ENCODE peak calls at places on chromosome 3, in six cellular contexts. O is mesothelial cell of epicardium; S is AG20443; J is activated gamma-delta T cell treated with anti-CD3 and anti-CD28 coated beads, Interleukin-2, amount 50 U/mL, for 16 hours; Q is COR-L47; Z is anterior cingulate cortex. W is an unnamed sample.

GRCh38 chr3:138060792-138061191 is 50.8 kb downstream of the CLDN18 start:
- DNase-seq in S (no peak), Q (no peak), J (no peak), O (no peak), Z (no peak), W (no peak)

GRCh38 chr3:17546500-17546899 is 195.9 kb downstream of the TBC1D5 start:
- DNase-seq in Q (no peak), Z (no peak), S (no peak), O (no peak), J (no peak), W (no peak)

GRCh38 chr3:197953881-197954280 is 3.9 kb downstream of the RPL35A start:
- DNase-seq in J (no peak), Z (no peak), S (no peak), O (no peak), Q (no peak), W (no peak)

GRCh38 chr3:108342829-108343478 is 46.6 kb downstream of the HHLA2 start:
- DNase-seq in Z (no peak), Q (no peak), O (no peak), S (peak; percentile 15), J (no peak), W (no peak)

GRCh38 chr3:110521019-110521418 is 550.6 kb upstream of the NECTIN3 start:
- DNase-seq in S (peak; percentile 53), J (no peak), Q (no peak), Z (no peak), O (no peak), W (peak; percentile 1)

GRCh38 chr3:152385761-152386160 is 117.0 kb downstream of the MBNL1 start:
- DNase-seq in J (no peak), S (peak; percentile 30), O (no peak), Q (no peak), Z (no peak), W (peak; percentile 81)

GRCh38 chr3:49668414-49668797 is 5.7 kb upstream of the APEH start:
- DNase-seq in S (peak; percentile 22), J (no peak), O (no peak), Z (no peak), Q (no peak), W (peak; percentile 50)

GRCh38 chr3:38548154-38548931 is 52.2 kb downstream of the EXOG start:
- DNase-seq in Q (no peak), S (no peak), O (no peak), J (no peak), Z (no peak), W (no peak)

GRCh38 chr3:185332026-185332735 is 30.8 kb upstream of the MAP3K13 start:
- DNase-seq in Z (no peak), J (no peak), O (no peak), S (no peak), Q (peak; percentile 76), W (no peak)

GRCh38 chr3:136632625-136633081 is 119.5 kb downstream of the STAG1 start:
- DNase-seq in Z (no peak), O (no peak), Q (no peak), J (no peak), S (no peak), W (no peak)

GRCh38 chr3:139934557-139935070 is 371 bp upstream of the CLSTN2 start:
- DNase-seq in Z (peak; percentile 48), Q (peak; percentile 76), S (peak; percentile 17), J (no peak), O (peak; percentile 43), W (peak; percentile 37)

GRCh38 chr3:35088943-35089342 is 550.4 kb upstream of the ARPP21 start:
- DNase-seq in J (no peak), Q (no peak), Z (no peak), S (no peak), O (no peak), W (no peak)

GRCh38 chr3:46971151-46971550 is 5.4 kb downstream of the CCDC12 start:
- DNase-seq in O (no peak), Q (no peak), J (no peak), S (no peak), Z (no peak), W (no peak)

GRCh38 chr3:42654331-42655201 is 1.1 kb downstream of the ZBTB47 start:
- DNase-seq in Z (peak; percentile 61), Q (peak; percentile 5), J (no peak), O (peak; percentile 79), S (peak; percentile 85), W (peak; percentile 32)

GRCh38 chr3:23209747-23210495 is 6.8 kb downstream of the UBE2E2 start:
- DNase-seq in O (no peak), J (no peak), Q (no peak), Z (no peak), S (no peak), W (no peak)

GRCh38 chr3:120449701-120450216 is 1.0 kb downstream of the FSTL1 start:
- DNase-seq in O (no peak), Q (no peak), J (no peak), S (peak; percentile 74), Z (no peak), W (no peak)

GRCh38 chr3:68060186-68060585 is 405.8 kb upstream of the SUCLG2 start:
- DNase-seq in Q (no peak), Z (no peak), S (no peak), J (no peak), O (no peak), W (no peak)

GRCh38 chr3:101070260-101071121 is 77.3 kb upstream of the ABI3BP start:
- DNase-seq in O (peak; percentile 49), Q (peak; percentile 53), S (peak; percentile 24), J (peak; percentile 1), Z (no peak), W (no peak)

GRCh38 chr3:17039579-17039978 is 154.8 kb downstream of the PLCL2 start:
- DNase-seq in Q (no peak), J (no peak), O (no peak), Z (no peak), S (peak; percentile 81), W (peak; percentile 84)

GRCh38 chr3:186909078-186909853 is 21.1 kb upstream of the ST6GAL1 start:
- DNase-seq in Z (no peak), O (no peak), Q (no peak), S (no peak), J (peak; percentile 64), W (no peak)

GRCh38 chr3:72628065-72628464 is 220.2 kb downstream of the SHQ1 start:
- DNase-seq in J (no peak), S (no peak), Z (no peak), O (peak; percentile 69), Q (no peak), W (no peak)

GRCh38 chr3:99505646-99506269 is 132.6 kb upstream of the COL8A1 start:
- DNase-seq in J (no peak), O (no peak), Q (no peak), Z (no peak), S (peak; percentile 84), W (no peak)

GRCh38 chr3:120831066-120831465 is 76.9 kb upstream of the STXBP5L start:
- DNase-seq in J (no peak), Q (no peak), Z (no peak), O (no peak), S (no peak), W (no peak)

GRCh38 chr3:134126153-134126552 is 96.4 kb upstream of the SLCO2A1 start:
- DNase-seq in J (no peak), Q (no peak), O (no peak), S (no peak), Z (no peak), W (no peak)

GRCh38 chr3:70554170-70554569 is 241.7 kb upstream of the MDFIC2 start:
- DNase-seq in S (no peak), Z (no peak), Q (no peak), J (no peak), O (no peak), W (no peak)

GRCh38 chr3:27607370-27607769 is 114.8 kb downstream of the EOMES start:
- DNase-seq in Q (no peak), O (no peak), S (peak; percentile 43), J (no peak), Z (no peak), W (peak; percentile 61)

GRCh38 chr3:40223856-40224255 is 85.7 kb upstream of the EIF1B start:
- DNase-seq in Q (no peak), O (no peak), J (no peak), Z (no peak), S (no peak), W (no peak)

GRCh38 chr3:141260131-141260927 is 28.7 kb downstream of the PXYLP1 start:
- DNase-seq in Z (no peak), S (no peak), O (no peak), Q (no peak), J (no peak), W (no peak)

GRCh38 chr3:155252535-155252934 is 40.9 kb downstream of the STRIT1 start:
- DNase-seq in S (no peak), O (no peak), J (no peak), Q (no peak), Z (no peak), W (peak; percentile 1)

W was measured in A549.